ENCODE peak calls at places on chromosome 10, in four cellular contexts. I is retina, D is T-cell, K is NCI-H345. R is an unnamed sample.

GRCh38 chr10:58137813-58138212 is 129.9 kb downstream of the IPMK start:
- DNase-seq in I (no peak), D (no peak), K (peak), R (no peak)

GRCh38 chr10:123622381-123622780 is 43.8 kb upstream of the GPR26 start:
- DNase-seq in I (no peak), D (no peak), K (no peak), R (no peak)

GRCh38 chr10:89171263-89171872 is 35.7 kb downstream of the CH25H start:
- DNase-seq in I (no peak), D (no peak), K (no peak), R (no peak)

GRCh38 chr10:2972216-2972615 is 95.1 kb upstream of the PFKP start:
- DNase-seq in I (no peak), D (no peak), K (no peak), R (no peak)

GRCh38 chr10:35884657-35885071 is 242.6 kb upstream of the FZD8 start:
- DNase-seq in I (peak), D (no peak), K (peak), R (no peak)

GRCh38 chr10:22761569-22762220 is 47.3 kb upstream of the PIP4K2A start:
- DNase-seq in I (no peak), D (no peak), K (no peak), R (no peak)

GRCh38 chr10:129677377-129677927 is 210.4 kb downstream of the MGMT start:
- DNase-seq in I (no peak), D (no peak), K (no peak), R (no peak)

GRCh38 chr10:43124094-43124521 is 14.1 kb upstream of the CSGALNACT2 start:
- DNase-seq in I (no peak), D (no peak), K (no peak), R (no peak)

GRCh38 chr10:116926426-116926825 is 77.1 kb downstream of the ENO4 start:
- DNase-seq in I (no peak), D (no peak), K (no peak), R (no peak)

GRCh38 chr10:89042547-89042946 is 51.9 kb downstream of the FAS start:
- DNase-seq in I (no peak), D (no peak), K (no peak), R (no peak)

GRCh38 chr10:31064334-31064733 is 32.7 kb upstream of the ZNF438 start:
- DNase-seq in I (no peak), D (no peak), K (no peak), R (no peak)